ENCODE peak calls at places on chromosome 10, in nine cellular contexts. One of them, this sample, is unnamed.
A peak's percentile ranks its signal among the peaks of the same experiment; 100 is the strongest.

GRCh38 chr10:83522456-83522855 is 616.9 kb upstream of the GHITM start:
- DNase-seq in uterus: no peak
- DNase-seq in coronary artery: no peak
- DNase-seq in fibroblast of the aortic adventitia: no peak
- DNase-seq in HFF-Myc: no peak
- DNase-seq in upper lobe of right lung: no peak
- DNase-seq in SJSA1: no peak
- DNase-seq in dorsolateral prefrontal cortex: no peak
- DNase-seq in AG10803: peak; percentile 10
- DNase-seq in this sample: no peak

GRCh38 chr10:44980309-44981171 is 1.9 kb upstream of the DEPP1 start:
- DNase-seq in uterus: no peak
- DNase-seq in coronary artery: no peak
- DNase-seq in fibroblast of the aortic adventitia: no peak
- DNase-seq in HFF-Myc: no peak
- DNase-seq in upper lobe of right lung: no peak
- DNase-seq in SJSA1: no peak
- DNase-seq in dorsolateral prefrontal cortex: no peak
- DNase-seq in AG10803: no peak
- DNase-seq in this sample: no peak

GRCh38 chr10:97393034-97393573 is 8.0 kb downstream of the RRP12 start:
- DNase-seq in uterus: no peak
- DNase-seq in coronary artery: no peak
- DNase-seq in fibroblast of the aortic adventitia: no peak
- DNase-seq in HFF-Myc: no peak
- DNase-seq in upper lobe of right lung: no peak
- DNase-seq in SJSA1: no peak
- DNase-seq in dorsolateral prefrontal cortex: no peak
- DNase-seq in AG10803: no peak
- DNase-seq in this sample: no peak

GRCh38 chr10:47424231-47424630 is 40.1 kb upstream of the ZNF488 start:
- DNase-seq in uterus: no peak
- DNase-seq in coronary artery: no peak
- DNase-seq in fibroblast of the aortic adventitia: no peak
- DNase-seq in HFF-Myc: no peak
- DNase-seq in upper lobe of right lung: no peak
- DNase-seq in SJSA1: no peak
- DNase-seq in dorsolateral prefrontal cortex: no peak
- DNase-seq in AG10803: no peak
- DNase-seq in this sample: no peak

GRCh38 chr10:128274938-128275337 is 148.7 kb upstream of the MKI67 start:
- DNase-seq in uterus: no peak
- DNase-seq in coronary artery: no peak
- DNase-seq in fibroblast of the aortic adventitia: peak; percentile 0
- DNase-seq in HFF-Myc: no peak
- DNase-seq in upper lobe of right lung: no peak
- DNase-seq in SJSA1: no peak
- DNase-seq in dorsolateral prefrontal cortex: no peak
- DNase-seq in AG10803: peak; percentile 56
- DNase-seq in this sample: no peak

GRCh38 chr10:3969876-3970666 is 185.1 kb upstream of the KLF6 start:
- DNase-seq in uterus: no peak
- DNase-seq in coronary artery: no peak
- DNase-seq in fibroblast of the aortic adventitia: no peak
- DNase-seq in HFF-Myc: no peak
- DNase-seq in upper lobe of right lung: no peak
- DNase-seq in SJSA1: peak; percentile 54
- DNase-seq in dorsolateral prefrontal cortex: no peak
- DNase-seq in AG10803: no peak
- DNase-seq in this sample: no peak

GRCh38 chr10:97539523-97540200 is 32.9 kb upstream of the ANKRD2 start:
- DNase-seq in uterus: peak; percentile 60
- DNase-seq in coronary artery: peak; percentile 81
- DNase-seq in fibroblast of the aortic adventitia: peak; percentile 94
- DNase-seq in HFF-Myc: no peak
- DNase-seq in upper lobe of right lung: no peak
- DNase-seq in SJSA1: no peak
- DNase-seq in dorsolateral prefrontal cortex: no peak
- DNase-seq in AG10803: peak; percentile 92
- DNase-seq in this sample: peak; percentile 89

GRCh38 chr10:78202386-78202785 is 168.7 kb downstream of the RPS24 start:
- DNase-seq in uterus: no peak
- DNase-seq in coronary artery: no peak
- DNase-seq in fibroblast of the aortic adventitia: no peak
- DNase-seq in HFF-Myc: no peak
- DNase-seq in upper lobe of right lung: no peak
- DNase-seq in SJSA1: no peak
- DNase-seq in dorsolateral prefrontal cortex: no peak
- DNase-seq in AG10803: no peak
- DNase-seq in this sample: peak; percentile 15

GRCh38 chr10:79342295-79342761 is 4.9 kb upstream of the PPIF start:
- DNase-seq in uterus: peak; percentile 9
- DNase-seq in coronary artery: peak; percentile 62
- DNase-seq in fibroblast of the aortic adventitia: no peak
- DNase-seq in HFF-Myc: no peak
- DNase-seq in upper lobe of right lung: no peak
- DNase-seq in SJSA1: no peak
- DNase-seq in dorsolateral prefrontal cortex: no peak
- DNase-seq in AG10803: no peak
- DNase-seq in this sample: no peak

GRCh38 chr10:79116801-79117723 is 48.3 kb downstream of the ZMIZ1 start:
- DNase-seq in uterus: no peak
- DNase-seq in coronary artery: no peak
- DNase-seq in fibroblast of the aortic adventitia: peak; percentile 74
- DNase-seq in HFF-Myc: no peak
- DNase-seq in upper lobe of right lung: peak; percentile 76
- DNase-seq in SJSA1: no peak
- DNase-seq in dorsolateral prefrontal cortex: no peak
- DNase-seq in AG10803: peak; percentile 76
- DNase-seq in this sample: peak; percentile 54

GRCh38 chr10:29471483-29471859 is 163.3 kb downstream of the SVIL start:
- DNase-seq in uterus: no peak
- DNase-seq in coronary artery: peak; percentile 5
- DNase-seq in fibroblast of the aortic adventitia: peak; percentile 83
- DNase-seq in HFF-Myc: peak; percentile 45
- DNase-seq in upper lobe of right lung: no peak
- DNase-seq in SJSA1: no peak
- DNase-seq in dorsolateral prefrontal cortex: no peak
- DNase-seq in AG10803: peak; percentile 79
- DNase-seq in this sample: peak; percentile 83

GRCh38 chr10:100008708-100009282 is 952 bp downstream of the DNMBP start:
- DNase-seq in uterus: no peak
- DNase-seq in coronary artery: no peak
- DNase-seq in fibroblast of the aortic adventitia: peak; percentile 41
- DNase-seq in HFF-Myc: no peak
- DNase-seq in upper lobe of right lung: no peak
- DNase-seq in SJSA1: peak; percentile 39
- DNase-seq in dorsolateral prefrontal cortex: no peak
- DNase-seq in AG10803: peak; percentile 15
- DNase-seq in this sample: no peak

GRCh38 chr10:6396652-6397051 is 183.4 kb downstream of the PRKCQ start:
- DNase-seq in uterus: no peak
- DNase-seq in coronary artery: no peak
- DNase-seq in fibroblast of the aortic adventitia: peak; percentile 63
- DNase-seq in HFF-Myc: peak; percentile 98
- DNase-seq in upper lobe of right lung: no peak
- DNase-seq in SJSA1: no peak
- DNase-seq in dorsolateral prefrontal cortex: no peak
- DNase-seq in AG10803: peak; percentile 99
- DNase-seq in this sample: peak; percentile 94

GRCh38 chr10:6050801-6051445 is 11.2 kb downstream of the IL2RA start:
- DNase-seq in uterus: peak; percentile 85
- DNase-seq in coronary artery: no peak
- DNase-seq in fibroblast of the aortic adventitia: peak; percentile 67
- DNase-seq in HFF-Myc: peak; percentile 14
- DNase-seq in upper lobe of right lung: peak; percentile 75
- DNase-seq in SJSA1: peak; percentile 90
- DNase-seq in dorsolateral prefrontal cortex: no peak
- DNase-seq in AG10803: peak; percentile 36
- DNase-seq in this sample: peak; percentile 10

GRCh38 chr10:129725011-129725410 is 239.1 kb downstream of the EBF3 start:
- DNase-seq in uterus: no peak
- DNase-seq in coronary artery: no peak
- DNase-seq in fibroblast of the aortic adventitia: no peak
- DNase-seq in HFF-Myc: no peak
- DNase-seq in upper lobe of right lung: no peak
- DNase-seq in SJSA1: no peak
- DNase-seq in dorsolateral prefrontal cortex: no peak
- DNase-seq in AG10803: no peak
- DNase-seq in this sample: no peak

GRCh38 chr10:7649673-7650330 is 17.0 kb downstream of the ITIH5 start:
- DNase-seq in uterus: no peak
- DNase-seq in coronary artery: no peak
- DNase-seq in fibroblast of the aortic adventitia: no peak
- DNase-seq in HFF-Myc: peak; percentile 6
- DNase-seq in upper lobe of right lung: no peak
- DNase-seq in SJSA1: no peak
- DNase-seq in dorsolateral prefrontal cortex: no peak
- DNase-seq in AG10803: peak; percentile 63
- DNase-seq in this sample: no peak

GRCh38 chr10:37952051-37952815 is 24.2 kb downstream of the ZNF25 start:
- DNase-seq in uterus: no peak
- DNase-seq in coronary artery: no peak
- DNase-seq in fibroblast of the aortic adventitia: no peak
- DNase-seq in HFF-Myc: no peak
- DNase-seq in upper lobe of right lung: no peak
- DNase-seq in SJSA1: peak; percentile 15
- DNase-seq in dorsolateral prefrontal cortex: no peak
- DNase-seq in AG10803: peak; percentile 38
- DNase-seq in this sample: no peak

GRCh38 chr10:37960738-37961137 is 15.7 kb downstream of the ZNF25 start:
- DNase-seq in uterus: no peak
- DNase-seq in coronary artery: no peak
- DNase-seq in fibroblast of the aortic adventitia: peak; percentile 38
- DNase-seq in HFF-Myc: no peak
- DNase-seq in upper lobe of right lung: no peak
- DNase-seq in SJSA1: no peak
- DNase-seq in dorsolateral prefrontal cortex: no peak
- DNase-seq in AG10803: no peak
- DNase-seq in this sample: no peak

GRCh38 chr10:37952926-37953325 is 23.5 kb downstream of the ZNF25 start:
- DNase-seq in uterus: no peak
- DNase-seq in coronary artery: no peak
- DNase-seq in fibroblast of the aortic adventitia: no peak
- DNase-seq in HFF-Myc: no peak
- DNase-seq in upper lobe of right lung: no peak
- DNase-seq in SJSA1: no peak
- DNase-seq in dorsolateral prefrontal cortex: no peak
- DNase-seq in AG10803: peak; percentile 21
- DNase-seq in this sample: no peak

GRCh38 chr10:37957841-37958240 is 18.6 kb downstream of the ZNF25 start:
- DNase-seq in uterus: no peak
- DNase-seq in coronary artery: no peak
- DNase-seq in fibroblast of the aortic adventitia: no peak
- DNase-seq in HFF-Myc: no peak
- DNase-seq in upper lobe of right lung: no peak
- DNase-seq in SJSA1: no peak
- DNase-seq in dorsolateral prefrontal cortex: no peak
- DNase-seq in AG10803: no peak
- DNase-seq in this sample: no peak
- H3K4me3 ChIP-seq in uterus: no peak overlapping the region
- H3K4me3 ChIP-seq in coronary artery: no peak overlapping the region
- H3K4me3 ChIP-seq in fibroblast of the aortic adventitia: no peak overlapping the region
- H3K4me3 ChIP-seq in HFF-Myc: no peak overlapping the region
- H3K4me3 ChIP-seq in upper lobe of right lung: no peak overlapping the region
- H3K4me3 ChIP-seq in SJSA1: no peak overlapping the region
- H3K4me3 ChIP-seq in dorsolateral prefrontal cortex: no peak overlapping the region
- H3K4me3 ChIP-seq in AG10803: no peak overlapping the region
- H3K4me3 ChIP-seq in this sample: no peak overlapping the region

GRCh38 chr10:34766256-34766580 is 48.9 kb downstream of the PARD3 start:
- DNase-seq in uterus: no peak
- DNase-seq in coronary artery: no peak
- DNase-seq in fibroblast of the aortic adventitia: peak; percentile 42
- DNase-seq in HFF-Myc: no peak
- DNase-seq in upper lobe of right lung: no peak
- DNase-seq in SJSA1: no peak
- DNase-seq in dorsolateral prefrontal cortex: no peak
- DNase-seq in AG10803: peak; percentile 40
- DNase-seq in this sample: no peak
- H3K4me3 ChIP-seq in uterus: no peak overlapping the region
- H3K4me3 ChIP-seq in coronary artery: no peak overlapping the region
- H3K4me3 ChIP-seq in fibroblast of the aortic adventitia: no peak overlapping the region
- H3K4me3 ChIP-seq in HFF-Myc: no peak overlapping the region
- H3K4me3 ChIP-seq in upper lobe of right lung: no peak overlapping the region
- H3K4me3 ChIP-seq in SJSA1: no peak overlapping the region
- H3K4me3 ChIP-seq in dorsolateral prefrontal cortex: no peak overlapping the region
- H3K4me3 ChIP-seq in AG10803: no peak overlapping the region
- H3K4me3 ChIP-seq in this sample: no peak overlapping the region

DNA sequence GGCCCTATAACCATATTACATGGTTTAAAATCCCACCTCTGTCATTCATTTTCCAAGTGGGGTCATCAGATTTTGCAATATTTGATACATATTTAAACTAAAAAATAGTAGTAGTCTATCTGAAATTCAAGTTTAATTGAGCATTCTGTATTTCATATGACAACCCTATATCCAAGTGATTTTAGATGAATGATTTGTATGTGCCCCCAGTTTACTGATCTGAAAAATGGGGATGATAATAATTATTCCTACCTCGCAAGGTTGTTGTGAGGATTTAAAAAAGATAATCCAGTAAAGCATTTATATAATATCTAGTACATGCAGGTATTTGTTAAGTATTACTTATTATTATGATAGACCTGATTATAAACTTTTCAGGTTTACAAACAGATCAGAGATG is 84.6 kb downstream of the ARHGAP21 start:
- DNase-seq in uterus: no peak
- DNase-seq in coronary artery: no peak
- DNase-seq in fibroblast of the aortic adventitia: no peak
- DNase-seq in HFF-Myc: no peak
- DNase-seq in upper lobe of right lung: no peak
- DNase-seq in SJSA1: no peak
- DNase-seq in dorsolateral prefrontal cortex: no peak
- DNase-seq in AG10803: no peak
- DNase-seq in this sample: no peak
- H3K4me3 ChIP-seq in uterus: no peak overlapping the region
- H3K4me3 ChIP-seq in coronary artery: no peak overlapping the region
- H3K4me3 ChIP-seq in fibroblast of the aortic adventitia: no peak overlapping the region
- H3K4me3 ChIP-seq in HFF-Myc: no peak overlapping the region
- H3K4me3 ChIP-seq in upper lobe of right lung: no peak overlapping the region
- H3K4me3 ChIP-seq in SJSA1: no peak overlapping the region
- H3K4me3 ChIP-seq in dorsolateral prefrontal cortex: no peak overlapping the region
- H3K4me3 ChIP-seq in AG10803: no peak overlapping the region
- H3K4me3 ChIP-seq in this sample: no peak overlapping the region

GRCh38 chr10:120931999-120932398 is 80.8 kb downstream of the WDR11 start:
- DNase-seq in uterus: no peak
- DNase-seq in coronary artery: no peak
- DNase-seq in fibroblast of the aortic adventitia: no peak
- DNase-seq in HFF-Myc: no peak
- DNase-seq in upper lobe of right lung: no peak
- DNase-seq in SJSA1: no peak
- DNase-seq in dorsolateral prefrontal cortex: no peak
- DNase-seq in AG10803: no peak
- DNase-seq in this sample: no peak

GRCh38 chr10:120931423-120931822 is 80.3 kb downstream of the WDR11 start:
- DNase-seq in uterus: no peak
- DNase-seq in coronary artery: no peak
- DNase-seq in fibroblast of the aortic adventitia: no peak
- DNase-seq in HFF-Myc: no peak
- DNase-seq in upper lobe of right lung: no peak
- DNase-seq in SJSA1: no peak
- DNase-seq in dorsolateral prefrontal cortex: no peak
- DNase-seq in AG10803: no peak
- DNase-seq in this sample: no peak

GRCh38 chr10:120926611-120927010 is 75.4 kb downstream of the WDR11 start:
- DNase-seq in uterus: no peak
- DNase-seq in coronary artery: no peak
- DNase-seq in fibroblast of the aortic adventitia: no peak
- DNase-seq in HFF-Myc: no peak
- DNase-seq in upper lobe of right lung: no peak
- DNase-seq in SJSA1: no peak
- DNase-seq in dorsolateral prefrontal cortex: no peak
- DNase-seq in AG10803: no peak
- DNase-seq in this sample: no peak

GRCh38 chr10:120927352-120927751 is 76.2 kb downstream of the WDR11 start:
- DNase-seq in uterus: no peak
- DNase-seq in coronary artery: no peak
- DNase-seq in fibroblast of the aortic adventitia: no peak
- DNase-seq in HFF-Myc: no peak
- DNase-seq in upper lobe of right lung: no peak
- DNase-seq in SJSA1: no peak
- DNase-seq in dorsolateral prefrontal cortex: no peak
- DNase-seq in AG10803: no peak
- DNase-seq in this sample: no peak
- H3K4me3 ChIP-seq in uterus: no peak overlapping the region
- H3K4me3 ChIP-seq in coronary artery: no peak overlapping the region
- H3K4me3 ChIP-seq in fibroblast of the aortic adventitia: no peak overlapping the region
- H3K4me3 ChIP-seq in HFF-Myc: no peak overlapping the region
- H3K4me3 ChIP-seq in upper lobe of right lung: no peak overlapping the region
- H3K4me3 ChIP-seq in SJSA1: no peak overlapping the region
- H3K4me3 ChIP-seq in dorsolateral prefrontal cortex: no peak overlapping the region
- H3K4me3 ChIP-seq in AG10803: no peak overlapping the region
- H3K4me3 ChIP-seq in this sample: no peak overlapping the region